ENCODE peak calls at places on chromosomes 12 and 14, in five cellular contexts. G, B, P, O and H are unnamed samples. For H3K9me3, the result is how much of the 10 kb centered on the place peaks cover.

GRCh38 chr14:92625213-92625612 is 111.6 kb downstream of the RIN3 start:
- DNase-seq in G (no peak), B (no peak), P (no peak), O (peak), H (no peak)

GRCh38 chr12:55847603-55848329 is 5.0 kb upstream of the MMP19 start:
- DNase-seq in G (peak), B (peak), P (peak), O (peak), H (no peak)

GRCh38 chr12:116861331-116861730 is 19.9 kb downstream of the HRK start:
- DNase-seq in G (peak), B (peak), P (no peak), O (peak), H (no peak)

GRCh38 chr14:81388236-81388801 is 11.8 kb downstream of the STON2 start:
- DNase-seq in G (no peak), B (no peak), P (no peak), O (no peak), H (no peak)

GRCh38 chr14:80522936-80523335 is 311.6 kb upstream of the DIO2 start:
- DNase-seq in G (no peak), B (no peak), P (no peak), O (peak), H (no peak)

GRCh38 chr12:68611094-68611818 is 557 bp downstream of the RAP1B start:
- DNase-seq in G (peak), B (peak), P (peak), O (peak), H (peak)

GRCh38 chr12:103783744-103784664 is 57.0 kb downstream of the NT5DC3 start:
- DNase-seq in G (no peak), B (no peak), P (peak), O (no peak), H (no peak)

GRCh38 chr14:24070285-24071143 is 848 bp upstream of the CPNE6 start:
- DNase-seq in G (no peak), B (no peak), P (no peak), O (no peak), H (no peak)

GRCh38 chr14:103905861-103906456 is 22.3 kb upstream of the TDRD9 start:
- DNase-seq in G (no peak), B (no peak), P (no peak), O (no peak), H (peak)

GRCh38 chr14:98692832-98693231 is 579.2 kb downstream of the BCL11B start:
- DNase-seq in G (no peak), B (no peak), P (no peak), O (no peak), H (no peak)

GRCh38 chr12:124568431-124569374 is 1.3 kb upstream of the NCOR2 start:
- DNase-seq in G (peak), B (peak), P (peak), O (peak), H (no peak)

GRCh38 chr14:73786632-73786941 is 65.0 kb upstream of the PTGR2 start:
- DNase-seq in G (peak), B (peak), P (peak), O (peak), H (no peak)

GRCh38 chr12:102962532-102962931 is 5.1 kb downstream of the ASCL1 start:
- DNase-seq in G (no peak), B (no peak), P (no peak), O (no peak), H (no peak)

GRCh38 chr14:61749264-61749663 is 13.0 kb upstream of the SNAPC1 start:
- DNase-seq in G (no peak), B (no peak), P (no peak), O (peak), H (no peak)

GRCh38 chr12:87813476-87814234 is 215.5 kb downstream of the C12orf50 start:
- DNase-seq in G (no peak), B (peak), P (no peak), O (peak), H (no peak)

GRCh38 chr12:109239179-109239578 is 69.9 kb downstream of the FOXN4 start:
- DNase-seq in G (no peak), B (no peak), P (no peak), O (no peak), H (no peak)

GRCh38 chr14:56333361-56334279 is 215.4 kb downstream of the PELI2 start:
- DNase-seq in G (no peak), B (peak), P (no peak), O (peak), H (no peak)

GRCh38 chr12:124537525-124538193 is 29.8 kb downstream of the NCOR2 start:
- DNase-seq in G (peak), B (peak), P (peak), O (no peak), H (no peak)

GRCh38 chr12:47280543-47281330 is 201.0 kb upstream of the AMIGO2 start:
- DNase-seq in G (no peak), B (no peak), P (no peak), O (no peak), H (no peak)

GRCh38 chr14:73745571-73746539 is 31.7 kb upstream of the PNMA1 start:
- DNase-seq in G (no peak), B (no peak), P (no peak), O (no peak), H (no peak)

GRCh38 chr14:64715146-64715627 is 11.0 kb downstream of the PLEKHG3 start:
- DNase-seq in G (no peak), B (no peak), P (no peak), O (no peak), H (no peak)

GRCh38 chr12:97309921-97310320 is 152.7 kb upstream of the RMST start:
- DNase-seq in G (no peak), B (no peak), P (no peak), O (no peak), H (no peak)

GRCh38 chr12:108734200-108734906 is 3.0 kb upstream of the CORO1C start:
- DNase-seq in G (no peak), B (peak), P (peak), O (peak), H (no peak)

GRCh38 chr14:97445367-97445766 is 648.2 kb downstream of the VRK1 start:
- DNase-seq in G (no peak), B (no peak), P (no peak), O (no peak), H (no peak)

GRCh38 chr14:72201645-72202044 is 269.4 kb downstream of the RGS6 start:
- DNase-seq in G (no peak), B (no peak), P (no peak), O (no peak), H (no peak)

GRCh38 chr14:80605536-80605935 is 336.0 kb downstream of the CEP128 start:
- DNase-seq in G (no peak), B (no peak), P (no peak), O (no peak), H (no peak)

GRCh38 chr14:74961238-74961911 is 6.0 kb upstream of the PGF start:
- DNase-seq in G (no peak), B (no peak), P (no peak), O (no peak), H (no peak)

GRCh38 chr12:47828008-47828966 is 8.6 kb upstream of the HDAC7 start:
- DNase-seq in G (peak), B (no peak), P (no peak), O (no peak), H (no peak)

GRCh38 chr12:56118688-56119045 is 601 bp downstream of the ZC3H10 start:
- DNase-seq in G (no peak), B (no peak), P (no peak), O (no peak), H (no peak)

GRCh38 chr14:96166475-96167223 is 38.0 kb upstream of the BDKRB2 start:
- DNase-seq in G (no peak), B (no peak), P (no peak), O (no peak), H (no peak)

GRCh38 chr12:40054554-40055226 is 51.2 kb downstream of the SLC2A13 start:
- DNase-seq in G (no peak), B (peak), P (no peak), O (peak), H (no peak)

GRCh38 chr14:37122288-37122687 is 50.1 kb downstream of the SLC25A21 start:
- DNase-seq in G (no peak), B (no peak), P (no peak), O (peak), H (no peak)

GRCh38 chr12:46386877-46387629 is 14.5 kb upstream of the SLC38A2 start:
- DNase-seq in G (peak), B (no peak), P (no peak), O (peak), H (no peak)

GRCh38 chr12:119988788-119989618 is at the start of gene BICDL1:
- DNase-seq in G (peak), B (peak), P (peak), O (peak), H (peak)
- H3K27ac ChIP-seq in G (no peak), B (peak), P (peak), O (no peak), H (peak)

DNA sequence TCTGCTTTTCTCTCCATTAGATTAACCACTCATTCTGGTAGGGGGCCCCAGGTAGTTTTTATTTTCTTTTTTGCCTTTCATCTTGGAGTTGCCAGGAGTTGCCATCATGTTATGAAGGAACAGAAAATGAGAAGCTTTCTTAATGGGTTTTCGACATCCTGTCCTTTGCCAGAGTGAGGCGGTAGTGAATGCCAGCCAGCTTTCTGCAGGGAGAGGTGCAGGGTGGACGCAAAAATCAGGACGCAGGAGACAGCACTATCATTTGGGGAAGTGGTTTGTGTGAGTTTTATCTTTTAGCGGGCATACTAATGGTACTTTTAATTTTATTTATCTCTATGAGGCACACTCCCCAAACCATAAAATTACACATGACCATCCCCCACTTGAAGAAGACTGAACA is 1.7 kb downstream of the RASSF8 start:
- DNase-seq in G (no peak), B (peak), P (no peak), O (peak), H (no peak)
- TF ChIP-seq CTCF in G (no peak), B (no peak), P (no peak), O (peak), H (no peak)

DNA sequence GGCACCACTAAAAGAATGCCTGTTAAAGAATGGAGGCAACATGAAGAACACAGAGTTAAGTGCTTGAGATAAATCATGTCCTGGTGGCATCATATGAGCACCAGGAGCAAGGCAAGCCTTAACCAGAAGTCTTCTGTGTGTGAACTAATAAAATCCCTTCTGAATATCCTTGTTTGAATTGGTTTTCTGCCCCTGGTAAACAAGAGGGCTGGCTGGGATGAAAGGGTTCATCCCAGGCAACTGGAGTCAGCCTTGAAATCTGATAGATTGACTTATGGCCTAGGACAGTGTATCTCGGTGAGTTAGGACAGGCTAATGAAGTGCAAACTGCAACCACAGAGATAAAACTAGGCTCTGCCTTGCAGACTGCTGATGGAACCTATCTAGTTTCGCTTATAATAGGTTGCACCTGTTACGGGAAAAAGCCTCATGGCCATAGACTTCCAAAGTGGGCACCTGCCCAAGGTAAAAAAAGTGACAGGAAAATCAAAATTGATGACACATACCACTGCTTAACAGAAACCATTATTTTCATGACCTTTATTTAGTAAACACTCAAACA is 451.9 kb upstream of the NOVA1 start:
- DNase-seq in G (no peak), B (no peak), P (no peak), O (no peak), H (no peak)
- H3K9me3 ChIP-seq in G (under half), B (under half), P (under half), O (under half), H (under half)

GRCh38 chr12:58310368-58310767 is 369.0 kb downstream of the ATP23 start:
- DNase-seq in G (no peak), B (no peak), P (no peak), O (peak), H (no peak)
- H3K27ac ChIP-seq in G (no peak), B (peak), P (no peak), O (peak), H (no peak)

GRCh38 chr12:76878899-76879709 is at the start of gene CSRP2:
- DNase-seq in G (peak), B (peak), P (peak), O (peak), H (peak)
- TF ChIP-seq CTCF in G (no peak), B (peak), P (no peak), O (peak), H (no peak)

GRCh38 chr12:66164349-66164821 is 5.4 kb downstream of the TMBIM4 start:
- DNase-seq in G (no peak), B (no peak), P (no peak), O (no peak), H (no peak)
- H3K9me3 ChIP-seq in G (under half), B (under half), P (under half), O (under half), H (under half)